ENCODE peak calls at places on chromosomes 12 and 14, in ten cellular contexts. Y, J, H, L, M, P, G, R, S and W are unnamed samples.

GRCh38 chr14:55098561-55098898 is 30.5 kb upstream of the LGALS3 start:
- DNase-seq in Y (no peak), J (no peak), H (no peak), L (no peak), M (no peak), P (no peak), G (no peak), R (no peak), S (no peak), W (no peak)

GRCh38 chr12:91108196-91108595 is 3.1 kb downstream of the LUM start:
- DNase-seq in Y (no peak), J (no peak), H (no peak), L (no peak), M (no peak), P (no peak), G (no peak), R (no peak), S (no peak), W (no peak)

GRCh38 chr12:100827901-100828520 is 33.4 kb downstream of the ANO4 start:
- DNase-seq in Y (no peak), J (no peak), H (no peak), L (peak; percentile 67), M (peak; percentile 31), P (no peak), G (no peak), R (peak; percentile 60), S (no peak), W (no peak)

GRCh38 chr14:103859416-103860202 is 12.2 kb upstream of the PPP1R13B start:
- DNase-seq in Y (no peak), J (peak; percentile 36), H (no peak), L (no peak), M (no peak), P (no peak), G (no peak), R (no peak), S (no peak), W (no peak)

GRCh38 chr14:32508281-32508680 is 179.2 kb downstream of the AKAP6 start:
- DNase-seq in Y (no peak), J (no peak), H (no peak), L (peak; percentile 61), M (no peak), P (no peak), G (no peak), R (no peak), S (no peak), W (no peak)

GRCh38 chr12:80213871-80214270 is 114.5 kb downstream of the OTOGL start:
- DNase-seq in Y (no peak), J (no peak), H (no peak), L (no peak), M (no peak), P (no peak), G (no peak), R (no peak), S (no peak), W (no peak)

GRCh38 chr12:113062502-113063395 is 6.2 kb downstream of the DTX1 start:
- DNase-seq in Y (no peak), J (no peak), H (no peak), L (no peak), M (no peak), P (peak; percentile 44), G (no peak), R (no peak), S (peak; percentile 28), W (no peak)

GRCh38 chr14:69547701-69548348 is 26.8 kb downstream of the CCDC177 start:
- DNase-seq in Y (no peak), J (peak; percentile 67), H (no peak), L (peak; percentile 68), M (peak; percentile 37), P (no peak), G (no peak), R (peak; percentile 63), S (peak; percentile 90), W (no peak)

GRCh38 chr14:88468396-88468795 is 82.9 kb downstream of the SPATA7 start:
- DNase-seq in Y (no peak), J (no peak), H (no peak), L (no peak), M (peak; percentile 92), P (no peak), G (no peak), R (no peak), S (no peak), W (no peak)

GRCh38 chr12:111406474-111407370 is 999 bp downstream of the SH2B3 start:
- DNase-seq in Y (peak; percentile 63), J (peak; percentile 81), H (peak; percentile 86), L (no peak), M (no peak), P (peak; percentile 75), G (peak; percentile 56), R (peak; percentile 64), S (no peak), W (peak; percentile 40)

GRCh38 chr14:104785708-104786080 is 9.9 kb downstream of the AKT1 start:
- DNase-seq in Y (no peak), J (peak; percentile 64), H (no peak), L (no peak), M (no peak), P (no peak), G (no peak), R (no peak), S (no peak), W (no peak)

GRCh38 chr12:39723831-39724230 is 104.2 kb upstream of the ABCD2 start:
- DNase-seq in Y (no peak), J (no peak), H (no peak), L (peak; percentile 84), M (peak; percentile 22), P (no peak), G (no peak), R (no peak), S (peak; percentile 30), W (no peak)

GRCh38 chr12:131733874-131734273 is 23.0 kb downstream of the SFSWAP start:
- DNase-seq in Y (no peak), J (no peak), H (no peak), L (no peak), M (no peak), P (no peak), G (no peak), R (no peak), S (no peak), W (no peak)
- H3K9me3 ChIP-seq in Y (no peaks in the 10 kb centered on the region), J (no peaks in the 10 kb centered on the region), H (no peaks in the 10 kb centered on the region), L (no peaks in the 10 kb centered on the region), M (no peaks in the 10 kb centered on the region), P (no peaks in the 10 kb centered on the region), G (no peaks in the 10 kb centered on the region), R (no peaks in the 10 kb centered on the region), S (no peaks in the 10 kb centered on the region), W (no peaks in the 10 kb centered on the region)

GRCh38 chr14:51242545-51243490 is 2.8 kb downstream of the TMX1 start:
- DNase-seq in Y (no peak), J (no peak), H (no peak), L (no peak), M (no peak), P (peak; percentile 30), G (no peak), R (no peak), S (peak; percentile 45), W (no peak)
- H3K27ac ChIP-seq in Y (no peak overlapping the region), J (no peak overlapping the region), H (no peak overlapping the region), L (no peak overlapping the region), M (no peak overlapping the region), P (no peak overlapping the region), G (no peak overlapping the region), R (no peak overlapping the region), S (peak overlapping the region; percentile 75), W (no peak overlapping the region)

GRCh38 chr14:99260116-99260515 is 11.9 kb downstream of the BCL11B start:
- DNase-seq in Y (no peak), J (no peak), H (no peak), L (no peak), M (no peak), P (no peak), G (no peak), R (no peak), S (no peak), W (peak; percentile 18)

GRCh38 chr14:99260652-99261551 is 11.1 kb downstream of the BCL11B start:
- DNase-seq in Y (no peak), J (no peak), H (no peak), L (no peak), M (no peak), P (peak; percentile 63), G (peak; percentile 61), R (no peak), S (no peak), W (peak; percentile 84)

GRCh38 chr14:99263564-99264330 is 8.2 kb downstream of the BCL11B start:
- DNase-seq in Y (no peak), J (no peak), H (no peak), L (no peak), M (no peak), P (no peak), G (no peak), R (no peak), S (no peak), W (peak; percentile 28)

GRCh38 chr14:99262977-99263448 is 9.0 kb downstream of the BCL11B start:
- DNase-seq in Y (no peak), J (no peak), H (no peak), L (no peak), M (no peak), P (no peak), G (no peak), R (no peak), S (no peak), W (no peak)

DNA sequence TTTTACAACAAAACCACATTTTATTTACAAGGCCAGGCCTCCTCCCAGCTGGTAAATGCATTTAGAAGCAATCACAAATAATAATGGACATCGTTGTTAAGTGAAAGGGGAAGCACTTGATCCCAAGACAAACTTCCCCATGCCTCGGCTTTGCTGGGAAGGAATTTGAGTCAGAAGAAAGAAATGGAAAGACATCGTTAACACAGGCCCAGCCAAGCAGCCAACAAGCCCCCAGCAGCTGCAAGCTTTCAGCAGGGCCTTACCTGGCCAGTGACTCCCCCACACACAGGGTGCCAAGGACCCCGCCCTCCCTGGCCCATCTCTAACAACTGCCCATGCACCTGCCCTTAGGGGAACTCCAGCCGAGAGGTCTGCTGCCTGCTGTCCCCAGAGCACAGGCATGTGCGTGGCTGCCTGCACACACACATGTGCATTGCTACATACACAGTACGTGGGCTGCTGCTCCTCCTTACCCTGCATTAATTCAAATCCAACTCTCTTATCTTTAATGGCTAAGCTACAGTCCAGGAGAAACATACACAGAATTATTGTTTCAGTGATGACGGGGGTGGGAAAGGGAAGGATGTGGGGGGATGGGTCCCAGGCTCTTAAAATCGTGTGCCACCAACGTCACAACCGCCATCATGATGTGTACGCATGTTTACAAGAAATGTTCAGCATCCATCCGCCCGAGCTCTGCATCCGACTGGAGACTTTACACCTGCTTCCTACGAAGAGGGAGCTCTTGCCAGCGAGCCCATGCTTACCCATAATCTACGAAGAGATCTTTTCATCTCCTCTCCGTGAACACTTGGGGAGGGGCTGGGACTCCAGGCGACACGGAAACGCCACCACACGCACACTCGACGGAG is 9.8 kb downstream of the BCL11B start:
- DNase-seq in Y (peak; percentile 68), J (no peak), H (no peak), L (peak; percentile 61), M (no peak), P (peak; percentile 83), G (peak; percentile 70), R (no peak), S (no peak), W (peak; percentile 89)
- H3K9me3 ChIP-seq in Y (no peaks in the 10 kb centered on the region), J (no peaks in the 10 kb centered on the region), H (no peaks in the 10 kb centered on the region), L (no peaks in the 10 kb centered on the region), M (no peaks in the 10 kb centered on the region), P (no peaks in the 10 kb centered on the region), G (no peaks in the 10 kb centered on the region), R (no peaks in the 10 kb centered on the region), S (no peaks in the 10 kb centered on the region), W (no peaks in the 10 kb centered on the region)

DNA sequence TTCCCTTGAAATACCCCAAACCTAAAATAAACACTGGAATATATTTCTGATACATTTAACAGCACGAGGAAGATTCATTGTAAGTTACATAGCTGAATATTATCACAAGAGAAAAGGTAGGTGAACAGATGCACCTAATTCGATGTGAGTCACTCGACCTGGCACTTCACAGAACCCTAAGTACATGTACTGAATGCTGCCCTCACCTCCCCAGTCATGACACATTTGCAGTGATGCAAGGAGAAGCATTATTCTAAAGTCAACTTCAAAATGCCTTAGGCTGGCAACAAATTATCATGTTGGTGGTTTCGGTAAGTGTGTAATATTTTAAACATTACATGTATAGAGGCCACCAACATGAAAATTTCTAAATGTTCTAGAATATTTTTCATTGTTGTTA is 35.2 kb upstream of the TMTC2 start:
- DNase-seq in Y (no peak), J (no peak), H (no peak), L (no peak), M (no peak), P (no peak), G (no peak), R (no peak), S (no peak), W (no peak)
- H3K27ac ChIP-seq in Y (no peak overlapping the region), J (no peak overlapping the region), H (no peak overlapping the region), L (no peak overlapping the region), M (no peak overlapping the region), P (no peak overlapping the region), G (no peak overlapping the region), R (no peak overlapping the region), S (no peak overlapping the region), W (no peak overlapping the region)